ENCODE peak calls at places on chromosomes 5 and 9, in five cellular contexts. M is GM12878, H is HepG2, F is SK-N-SH, V is K562. Y is an unnamed sample.

GRCh38 chr9:224540-225520 is 10.2 kb downstream of the DOCK8 start:
- DNase-seq in M (no peak), H (peak), F (no peak), V (no peak), Y (no peak)

GRCh38 chr9:127489471-127490115 is 38.3 kb downstream of the LRSAM1 start:
- DNase-seq in M (no peak), H (no peak), F (peak), V (peak), Y (peak)

GRCh38 chr9:96420468-96421219 is 2.5 kb upstream of the ZNF367 start:
- DNase-seq in M (peak), H (peak), F (no peak), V (no peak), Y (no peak)

GRCh38 chr5:55231029-55231475 is 2.4 kb downstream of the CCNO start:
- DNase-seq in M (no peak), H (no peak), F (no peak), V (no peak), Y (no peak)

GRCh38 chr9:136875155-136875554 is 9.0 kb upstream of the EDF1 start:
- DNase-seq in M (no peak), H (no peak), F (no peak), V (peak), Y (no peak)

GRCh38 chr9:111298831-111299603 is 31.0 kb downstream of the OR2K2 start:
- DNase-seq in M (peak), H (peak), F (peak), V (peak), Y (peak)

GRCh38 chr5:15587941-15588340 is 88.0 kb downstream of the FBXL7 start:
- DNase-seq in M (no peak), H (no peak), F (no peak), V (no peak), Y (no peak)

GRCh38 chr9:114551750-114552685 is 35.6 kb upstream of the ATP6V1G1 start:
- DNase-seq in M (no peak), H (peak), F (peak), V (peak), Y (peak)

GRCh38 chr9:16864741-16865434 is 5.6 kb downstream of the BNC2 start:
- DNase-seq in M (no peak), H (no peak), F (no peak), V (no peak), Y (no peak)

GRCh38 chr9:121278535-121279169 is 10.7 kb downstream of the GSN start:
- DNase-seq in M (peak), H (no peak), F (peak), V (peak), Y (peak)

GRCh38 chr5:68171101-68171558 is 44.4 kb upstream of the PIK3R1 start:
- DNase-seq in M (no peak), H (no peak), F (no peak), V (no peak), Y (no peak)

GRCh38 chr5:81165493-81166119 is 67.5 kb upstream of the CKMT2 start:
- DNase-seq in M (no peak), H (peak), F (peak), V (peak), Y (peak)

GRCh38 chr5:27171696-27172362 is 133.4 kb upstream of the CDH9 start:
- DNase-seq in M (no peak), H (no peak), F (no peak), V (no peak), Y (no peak)

GRCh38 chr9:37784640-37785483 is at the start of gene EXOSC3:
- DNase-seq in M (peak), H (peak), F (peak), V (peak), Y (peak)

GRCh38 chr5:54732108-54732507 is 214.5 kb downstream of the SNX18 start:
- DNase-seq in M (no peak), H (no peak), F (no peak), V (no peak), Y (no peak)

GRCh38 chr5:81097733-81098132 is 135.4 kb upstream of the CKMT2 start:
- DNase-seq in M (no peak), H (no peak), F (no peak), V (no peak), Y (no peak)

GRCh38 chr9:70161414-70161732 is 97.4 kb upstream of the SMC5 start:
- DNase-seq in M (no peak), H (no peak), F (no peak), V (no peak), Y (no peak)

GRCh38 chr5:173331956-173332479 is 3.8 kb upstream of the STC2 start:
- DNase-seq in M (peak), H (peak), F (peak), V (peak), Y (peak)

GRCh38 chr5:94245608-94246007 is 372.8 kb downstream of the KIAA0825 start:
- DNase-seq in M (no peak), H (no peak), F (no peak), V (no peak), Y (no peak)

GRCh38 chr5:112657804-112658203 is 79.9 kb upstream of the APC start:
- DNase-seq in M (no peak), H (no peak), F (no peak), V (no peak), Y (no peak)

GRCh38 chr9:114616684-114617520 is 5.8 kb downstream of the TMEM268 start:
- DNase-seq in M (peak), H (no peak), F (no peak), V (peak), Y (no peak)

GRCh38 chr9:109110326-109111014 is 9.3 kb downstream of the TMEM245 start:
- DNase-seq in M (no peak), H (no peak), F (no peak), V (no peak), Y (no peak)

GRCh38 chr5:156597276-156597675 is 252.8 kb upstream of the PPP1R2B start:
- DNase-seq in M (no peak), H (no peak), F (no peak), V (no peak), Y (no peak)

GRCh38 chr5:32805966-32806626 is 95.0 kb downstream of the NPR3 start:
- DNase-seq in M (no peak), H (no peak), F (no peak), V (no peak), Y (no peak)
- TF ChIP-seq FOXM1 in M (no peak), H (no peak), F (no peak), V (no peak), Y (no peak)

GRCh38 chr5:91340532-91340931 is 42.6 kb downstream of the ARRDC3 start:
- DNase-seq in M (no peak), H (no peak), F (no peak), V (no peak), Y (no peak)
- TF ChIP-seq FOXM1 in M (no peak), H (no peak), F (no peak), V (no peak), Y (no peak)

GRCh38 chr5:122101636-122102285 is 23.7 kb upstream of the LOX start:
- DNase-seq in M (no peak), H (peak), F (peak), V (peak), Y (peak)
- TF ChIP-seq FOXM1 in M (no peak), H (no peak), F (no peak), V (no peak), Y (no peak)

GRCh38 chr9:124202447-124202971 is 55.2 kb upstream of the NEK6 start:
- DNase-seq in M (peak), H (no peak), F (no peak), V (peak), Y (no peak)

GRCh38 chr9:124197177-124198095 is 60.3 kb upstream of the NEK6 start:
- DNase-seq in M (peak), H (no peak), F (no peak), V (no peak), Y (no peak)

GRCh38 chr9:124199474-124199873 is 58.3 kb upstream of the NEK6 start:
- DNase-seq in M (no peak), H (no peak), F (no peak), V (no peak), Y (no peak)

GRCh38 chr9:124196814-124197176 is 61.0 kb upstream of the NEK6 start:
- DNase-seq in M (no peak), H (no peak), F (no peak), V (no peak), Y (no peak)

GRCh38 chr9:124198948-124199347 is 58.8 kb upstream of the NEK6 start:
- DNase-seq in M (no peak), H (no peak), F (no peak), V (no peak), Y (no peak)
- TF ChIP-seq FOXM1 in M (no peak), H (no peak), F (no peak), V (no peak), Y (no peak)

Y was measured in HEK293T.